ENCODE peak calls at places on chromosomes 5 and 9, in ten cellular contexts. J is iPS DF 19.7, Y is pancreas, G is GM12891, X is HTR-8/SVneo, W is A172, L is WTC11, B is NCI-H1105, F is left colon, Z is tibial artery. I is an unnamed sample.

GRCh38 chr9:100428871-100429654 is 2.1 kb downstream of the MSANTD3 start:
- DNase-seq in J (no peak), Y (no peak), G (no peak), X (peak; percentile 89), W (peak; percentile 99), L (no peak), B (no peak), F (no peak), Z (peak; percentile 48), I (no peak)

GRCh38 chr5:110865400-110866094 is 126.7 kb downstream of the SLC25A46 start:
- DNase-seq in J (peak; percentile 30), Y (no peak), G (peak; percentile 13), X (no peak), W (peak; percentile 30), L (peak; percentile 66), B (no peak), F (no peak), Z (no peak), I (no peak)

GRCh38 chr9:137435980-137436760 is 5.0 kb downstream of the ENTPD8 start:
- DNase-seq in J (no peak), Y (peak; percentile 93), G (no peak), X (peak; percentile 84), W (peak; percentile 93), L (peak; percentile 11), B (no peak), F (peak; percentile 90), Z (no peak), I (peak; percentile 52)

GRCh38 chr5:178483620-178484019 is 106.6 kb downstream of the COL23A1 start:
- DNase-seq in J (no peak), Y (no peak), G (no peak), X (no peak), W (no peak), L (no peak), B (no peak), F (no peak), Z (peak; percentile 52), I (peak; percentile 41)

GRCh38 chr9:134165357-134166315 is 1.3 kb upstream of the RNU6ATAC start:
- DNase-seq in J (no peak), Y (peak; percentile 64), G (no peak), X (no peak), W (no peak), L (no peak), B (no peak), F (peak; percentile 52), Z (no peak), I (peak; percentile 65)

GRCh38 chr5:38360323-38361061 is 102.1 kb downstream of the EGFLAM start:
- DNase-seq in J (no peak), Y (no peak), G (no peak), X (no peak), W (no peak), L (no peak), B (no peak), F (no peak), Z (no peak), I (no peak)

GRCh38 chr9:122318284-122318683 is 52.5 kb upstream of the PTGS1 start:
- DNase-seq in J (no peak), Y (no peak), G (no peak), X (no peak), W (no peak), L (no peak), B (no peak), F (peak; percentile 37), Z (no peak), I (no peak)

GRCh38 chr5:141412853-141413539 is at the start of gene PCDHGA10:
- DNase-seq in J (no peak), Y (no peak), G (peak; percentile 70), X (peak; percentile 48), W (peak; percentile 65), L (peak; percentile 78), B (no peak), F (no peak), Z (peak; percentile 41), I (peak; percentile 62)

GRCh38 chr5:27748847-27749246 is 710.5 kb upstream of the CDH9 start:
- DNase-seq in J (no peak), Y (no peak), G (no peak), X (no peak), W (no peak), L (no peak), B (no peak), F (no peak), Z (no peak), I (no peak)

GRCh38 chr5:123659006-123659405 is 147.0 kb downstream of the CSNK1G3 start:
- DNase-seq in J (no peak), Y (no peak), G (no peak), X (no peak), W (no peak), L (no peak), B (no peak), F (no peak), Z (no peak), I (no peak)

GRCh38 chr5:174719211-174719610 is 5.2 kb upstream of the MSX2 start:
- DNase-seq in J (no peak), Y (no peak), G (no peak), X (no peak), W (no peak), L (no peak), B (no peak), F (no peak), Z (no peak), I (no peak)

GRCh38 chr5:40428129-40428528 is 251.6 kb upstream of the PTGER4 start:
- DNase-seq in J (no peak), Y (no peak), G (no peak), X (peak; percentile 61), W (peak; percentile 61), L (no peak), B (no peak), F (no peak), Z (peak; percentile 59), I (no peak)

GRCh38 chr5:149153751-149154610 is 12.7 kb downstream of the ABLIM3 start:
- DNase-seq in J (no peak), Y (no peak), G (no peak), X (no peak), W (peak; percentile 65), L (no peak), B (no peak), F (no peak), Z (peak; percentile 55), I (peak; percentile 88)

GRCh38 chr9:79637180-79637925 is 65.6 kb downstream of the TLE4 start:
- DNase-seq in J (no peak), Y (no peak), G (no peak), X (no peak), W (peak; percentile 31), L (no peak), B (no peak), F (no peak), Z (no peak), I (no peak)

GRCh38 chr9:111891910-111892499 is 4.6 kb upstream of the UGCG start:
- DNase-seq in J (no peak), Y (no peak), G (peak; percentile 13), X (peak; percentile 32), W (peak; percentile 67), L (no peak), B (peak; percentile 7), F (peak; percentile 83), Z (no peak), I (no peak)

GRCh38 chr5:147643142-147643541 is 133.3 kb upstream of the DPYSL3 start:
- DNase-seq in J (no peak), Y (no peak), G (no peak), X (no peak), W (no peak), L (no peak), B (no peak), F (no peak), Z (no peak), I (no peak)

GRCh38 chr5:54383941-54384340 is 71.6 kb upstream of the HSPB3 start:
- DNase-seq in J (no peak), Y (no peak), G (no peak), X (no peak), W (no peak), L (no peak), B (no peak), F (no peak), Z (no peak), I (no peak)

GRCh38 chr5:123450641-123451421 is 27.6 kb upstream of the CEP120 start:
- DNase-seq in J (no peak), Y (no peak), G (no peak), X (no peak), W (no peak), L (no peak), B (peak; percentile 86), F (no peak), Z (no peak), I (no peak)

GRCh38 chr5:139575751-139576150 is 14.6 kb downstream of the UBE2D2 start:
- DNase-seq in J (no peak), Y (no peak), G (no peak), X (no peak), W (no peak), L (no peak), B (no peak), F (no peak), Z (no peak), I (no peak)

GRCh38 chr9:137227057-137227852 is at the start of gene RNF224:
- DNase-seq in J (no peak), Y (peak; percentile 93), G (peak; percentile 88), X (peak; percentile 79), W (peak; percentile 91), L (peak; percentile 91), B (peak; percentile 47), F (peak; percentile 70), Z (peak; percentile 61), I (peak; percentile 84)

GRCh38 chr5:178242416-178242815 is 9.8 kb upstream of the PHYKPL start:
- DNase-seq in J (no peak), Y (no peak), G (no peak), X (no peak), W (no peak), L (no peak), B (no peak), F (no peak), Z (no peak), I (no peak)

GRCh38 chr5:94505327-94506080 is 112.9 kb downstream of the KIAA0825 start:
- DNase-seq in J (no peak), Y (no peak), G (no peak), X (no peak), W (no peak), L (no peak), B (no peak), F (no peak), Z (no peak), I (no peak)

GRCh38 chr5:143065996-143066522 is 295.9 kb downstream of the ARHGAP26 start:
- DNase-seq in J (no peak), Y (no peak), G (no peak), X (no peak), W (no peak), L (no peak), B (no peak), F (no peak), Z (no peak), I (no peak)

GRCh38 chr9:95024097-95024671 is 293.3 kb downstream of the FANCC start:
- DNase-seq in J (no peak), Y (peak; percentile 63), G (no peak), X (no peak), W (peak; percentile 31), L (no peak), B (no peak), F (no peak), Z (no peak), I (peak; percentile 87)

GRCh38 chr9:86700601-86701000 is 246.7 kb downstream of the GAS1 start:
- DNase-seq in J (no peak), Y (peak; percentile 66), G (no peak), X (no peak), W (no peak), L (no peak), B (peak; percentile 66), F (no peak), Z (no peak), I (no peak)

GRCh38 chr5:1788200-1788599 is 11.4 kb downstream of the MRPL36 start:
- DNase-seq in J (no peak), Y (peak; percentile 22), G (no peak), X (no peak), W (no peak), L (no peak), B (no peak), F (no peak), Z (no peak), I (no peak)

GRCh38 chr9:79254900-79255651 is 316.7 kb upstream of the TLE4 start:
- DNase-seq in J (no peak), Y (no peak), G (no peak), X (no peak), W (no peak), L (peak; percentile 42), B (no peak), F (no peak), Z (no peak), I (no peak)

GRCh38 chr9:31347082-31347617 is 1037.3 kb upstream of the ACO1 start:
- DNase-seq in J (no peak), Y (no peak), G (no peak), X (no peak), W (peak; percentile 42), L (no peak), B (no peak), F (no peak), Z (no peak), I (no peak)

I was measured in left lobe of liver.